ENCODE peak calls at places on chromosomes 16 and 17, in six cellular contexts. V is astrocyte, Z is pancreas, I is lower lobe of right lung, M is spleen, Q is RWPE2. C is an unnamed sample.

GRCh38 chr16:10078541-10078949 is 103.7 kb downstream of the GRIN2A start:
- DNase-seq in V (no peak), Z (peak; percentile 31), I (no peak), M (no peak), Q (no peak), C (no peak)

GRCh38 chr16:67447508-67448076 is 16.7 kb downstream of the HSD11B2 start:
- DNase-seq in V (no peak), Z (peak; percentile 84), I (no peak), M (no peak), Q (no peak), C (no peak)

GRCh38 chr17:79533116-79533515 is 77.7 kb downstream of the RBFOX3 start:
- DNase-seq in V (no peak), Z (no peak), I (peak; percentile 32), M (peak; percentile 36), Q (no peak), C (no peak)

GRCh38 chr17:17554266-17554665 is 37.2 kb downstream of the PEMT start:
- DNase-seq in V (no peak), Z (peak; percentile 31), I (no peak), M (no peak), Q (no peak), C (no peak)

GRCh38 chr17:8161289-8162231 is 1.2 kb downstream of the VAMP2 start:
- DNase-seq in V (no peak), Z (peak; percentile 65), I (peak; percentile 46), M (peak; percentile 77), Q (no peak), C (no peak)

GRCh38 chr17:42403150-42403549 is 14.9 kb upstream of the STAT3 start:
- DNase-seq in V (no peak), Z (no peak), I (no peak), M (no peak), Q (no peak), C (no peak)

GRCh38 chr17:74369221-74369620 is 1.9 kb downstream of the GPR142 start:
- DNase-seq in V (no peak), Z (no peak), I (peak; percentile 81), M (peak; percentile 87), Q (no peak), C (no peak)

GRCh38 chr16:75527825-75528299 is 8.0 kb downstream of the CHST5 start:
- DNase-seq in V (no peak), Z (no peak), I (no peak), M (no peak), Q (no peak), C (no peak)

GRCh38 chr17:20994779-20995149 is 48.0 kb downstream of the USP22 start:
- DNase-seq in V (no peak), Z (no peak), I (no peak), M (no peak), Q (no peak), C (no peak)

GRCh38 chr16:1641261-1641660 is 29.1 kb downstream of the CRAMP1 start:
- DNase-seq in V (no peak), Z (no peak), I (no peak), M (no peak), Q (no peak), C (no peak)

GRCh38 chr16:29743827-29744531 is 1.8 kb downstream of the C16orf54 start:
- DNase-seq in V (no peak), Z (no peak), I (no peak), M (peak; percentile 83), Q (no peak), C (no peak)

GRCh38 chr16:76265434-76266045 is 11.7 kb upstream of the CNTNAP4 start:
- DNase-seq in V (no peak), Z (no peak), I (no peak), M (no peak), Q (no peak), C (no peak)

GRCh38 chr17:16449121-16449570 is 33.8 kb downstream of the TRPV2 start:
- DNase-seq in V (peak; percentile 64), Z (peak; percentile 52), I (no peak), M (no peak), Q (no peak), C (peak; percentile 50)

GRCh38 chr17:15124746-15125145 is 140.4 kb downstream of the PMP22 start:
- DNase-seq in V (no peak), Z (no peak), I (no peak), M (no peak), Q (no peak), C (no peak)

GRCh38 chr17:71237903-71238538 is 882.8 kb upstream of the SOX9 start:
- DNase-seq in V (peak; percentile 68), Z (no peak), I (no peak), M (no peak), Q (no peak), C (peak; percentile 61)

GRCh38 chr17:61416540-61417363 is 17.1 kb downstream of the TBX2 start:
- DNase-seq in V (peak; percentile 62), Z (peak; percentile 92), I (peak; percentile 90), M (peak; percentile 88), Q (peak; percentile 87), C (no peak)

GRCh38 chr17:66310528-66311148 is 8.2 kb downstream of the PRKCA start:
- DNase-seq in V (no peak), Z (no peak), I (no peak), M (no peak), Q (no peak), C (no peak)

GRCh38 chr17:15341385-15341849 is at the start of gene TEKT3:
- DNase-seq in V (peak; percentile 55), Z (peak; percentile 95), I (peak; percentile 88), M (peak; percentile 85), Q (no peak), C (no peak)

GRCh38 chr17:57900991-57901743 is 51.3 kb upstream of the MRPS23 start:
- DNase-seq in V (no peak), Z (no peak), I (peak; percentile 47), M (no peak), Q (peak; percentile 90), C (peak; percentile 87)

GRCh38 chr16:68155425-68155824 is 70.3 kb downstream of the NFATC3 start:
- DNase-seq in V (no peak), Z (no peak), I (no peak), M (no peak), Q (no peak), C (no peak)

GRCh38 chr16:4372578-4373355 is 1.1 kb downstream of the VASN start:
- DNase-seq in V (no peak), Z (peak; percentile 88), I (no peak), M (peak; percentile 71), Q (no peak), C (peak; percentile 18)

GRCh38 chr16:66618588-66618987 is 14.1 kb downstream of the CMTM3 start:
- DNase-seq in V (peak; percentile 99), Z (no peak), I (no peak), M (peak; percentile 35), Q (no peak), C (peak; percentile 92)

GRCh38 chr16:5459863-5460262 is 362.3 kb upstream of the EEF2KMT start:
- DNase-seq in V (no peak), Z (no peak), I (no peak), M (no peak), Q (no peak), C (no peak)

GRCh38 chr17:76969598-76970172 is 101.5 kb downstream of the MGAT5B start:
- DNase-seq in V (peak; percentile 30), Z (no peak), I (no peak), M (peak; percentile 84), Q (no peak), C (no peak)

GRCh38 chr16:11141409-11142260 is 114.4 kb downstream of the SOCS1 start:
- DNase-seq in V (no peak), Z (no peak), I (no peak), M (no peak), Q (no peak), C (no peak)
- H3K27ac ChIP-seq in V (no peak overlapping the region), Z (no peak overlapping the region), I (no peak overlapping the region), M (no peak overlapping the region), Q (no peak overlapping the region), C (no peak overlapping the region)

DNA sequence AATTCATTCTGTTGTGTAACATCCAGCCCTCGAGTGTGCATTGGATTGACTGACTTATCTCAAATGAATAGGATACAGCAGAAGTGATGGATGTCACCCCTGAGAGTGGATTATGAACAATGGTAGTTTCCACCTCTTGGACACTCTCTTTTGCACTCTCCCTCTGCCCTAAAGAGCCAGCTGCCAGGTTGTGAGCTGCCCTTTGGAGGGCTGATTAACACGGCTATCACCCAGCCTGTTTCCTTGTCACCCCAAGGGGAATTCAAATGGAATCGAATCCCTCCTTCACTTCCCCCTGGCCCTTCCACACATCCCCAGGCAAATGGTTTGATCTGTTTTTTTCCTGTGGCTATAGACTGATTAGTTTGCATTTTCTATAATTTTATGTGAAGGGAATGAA is 21.1 kb upstream of the HAPSTR1 start:
- DNase-seq in V (no peak), Z (no peak), I (no peak), M (peak; percentile 23), Q (no peak), C (no peak)
- TF ChIP-seq CTCF in V (no peak), Z (no peak), I (no peak), M (no peak), Q (no peak), C (no peak)

GRCh38 chr17:44978807-44979206 is 10.7 kb upstream of the C1QL1 start:
- DNase-seq in V (no peak), Z (no peak), I (no peak), M (no peak), Q (no peak), C (no peak)
- H3K27me3 ChIP-seq in V (peaks cover 10% of the 10 kb centered on the region), Z (no peaks in the 10 kb centered on the region), I (peaks cover 39% of the 10 kb centered on the region), M (peaks cover 6% of the 10 kb centered on the region), Q (no peaks in the 10 kb centered on the region), C (peaks cover 32% of the 10 kb centered on the region)

DNA sequence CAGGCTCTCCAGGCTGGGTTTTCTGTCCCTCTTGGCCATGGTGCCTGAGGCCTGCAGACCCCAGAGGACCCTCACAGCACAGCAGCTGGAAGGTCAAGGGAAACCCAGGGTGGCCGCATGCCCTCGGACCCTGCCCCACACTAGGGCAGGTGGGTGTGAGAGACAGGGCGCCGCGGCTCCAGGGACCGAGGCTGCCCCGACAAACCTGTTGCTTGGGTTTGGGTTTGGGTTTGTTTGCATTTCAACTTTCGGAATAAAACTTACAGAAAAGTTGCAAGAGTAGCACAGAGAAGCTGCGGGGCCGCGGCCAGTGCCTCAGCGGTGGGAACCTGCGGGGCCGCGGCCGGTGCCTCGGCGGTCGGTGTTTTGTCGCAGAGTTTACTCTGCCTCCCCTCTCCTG is 7.8 kb downstream of the HGS start:
- DNase-seq in V (no peak), Z (no peak), I (no peak), M (no peak), Q (no peak), C (no peak)
- H3K27ac ChIP-seq in V (no peak overlapping the region), Z (no peak overlapping the region), I (no peak overlapping the region), M (no peak overlapping the region), Q (no peak overlapping the region), C (no peak overlapping the region)

GRCh38 chr17:55527520-55528118 is 16.4 kb upstream of the SMIM36 start:
- DNase-seq in V (peak; percentile 39), Z (no peak), I (no peak), M (no peak), Q (no peak), C (peak; percentile 33)
- TF ChIP-seq CTCF in V (peak; percentile 58), Z (no peak), I (peak; percentile 59), M (peak; percentile 53), Q (peak; percentile 65), C (peak; percentile 72)

GRCh38 chr16:58912571-58912970 is 178.5 kb upstream of the GOT2 start:
- DNase-seq in V (no peak), Z (no peak), I (no peak), M (no peak), Q (no peak), C (no peak)

GRCh38 chr16:58913456-58913855 is 179.3 kb upstream of the GOT2 start:
- DNase-seq in V (no peak), Z (no peak), I (no peak), M (no peak), Q (no peak), C (no peak)
- H3K27me3 ChIP-seq in V (no peaks in the 10 kb centered on the region), Z (no peaks in the 10 kb centered on the region), I (no peaks in the 10 kb centered on the region), M (no peaks in the 10 kb centered on the region), Q (no peaks in the 10 kb centered on the region), C (no peaks in the 10 kb centered on the region)

C was measured in foreskin keratinocyte.